ENCODE peak calls at places on chromosomes 5 and 9, in five cellular contexts. D is ovary, E is prostate gland, R is PC-3, V is glutamatergic neuron. L is an unnamed sample.
A peak's percentile ranks its signal among the peaks of the same experiment; 100 is the strongest.

GRCh38 chr5:891837-892389 is 688 bp downstream of the BRD9 start:
- DNase-seq in D (no peak), E (no peak), R (peak; percentile 7), V (no peak), L (peak; percentile 46)

GRCh38 chr5:158876263-158876942 is 223.3 kb downstream of the EBF1 start:
- DNase-seq in D (no peak), E (no peak), R (no peak), V (no peak), L (no peak)

GRCh38 chr5:95975703-95976102 is 14.1 kb upstream of the ELL2 start:
- DNase-seq in D (no peak), E (no peak), R (no peak), V (no peak), L (no peak)

GRCh38 chr9:17476401-17476800 is 102.5 kb upstream of the SH3GL2 start:
- DNase-seq in D (no peak), E (no peak), R (no peak), V (no peak), L (no peak)

GRCh38 chr5:121870489-121870888 is 18.8 kb downstream of the FTMT start:
- DNase-seq in D (no peak), E (no peak), R (peak; percentile 31), V (no peak), L (no peak)

GRCh38 chr9:132078369-132079356 is 1.0 kb downstream of the MED27 start:
- DNase-seq in D (peak; percentile 44), E (peak; percentile 12), R (peak; percentile 39), V (no peak), L (peak; percentile 43)

GRCh38 chr9:124263158-124263557 is 5.4 kb downstream of the NEK6 start:
- DNase-seq in D (no peak), E (no peak), R (no peak), V (no peak), L (no peak)

GRCh38 chr9:99023229-99023628 is 79.5 kb downstream of the COL15A1 start:
- DNase-seq in D (no peak), E (no peak), R (no peak), V (no peak), L (no peak)

GRCh38 chr5:59661939-59662615 is 231.4 kb downstream of the PDE4D start:
- DNase-seq in D (no peak), E (no peak), R (no peak), V (no peak), L (no peak)

GRCh38 chr9:86907346-86907745 is 40.0 kb downstream of the GAS1 start:
- DNase-seq in D (no peak), E (no peak), R (no peak), V (no peak), L (no peak)

GRCh38 chr5:6780802-6781391 is 67.7 kb downstream of the TENT4A start:
- DNase-seq in D (no peak), E (no peak), R (peak; percentile 52), V (no peak), L (no peak)

GRCh38 chr9:98572054-98572627 is 136.6 kb downstream of the GABBR2 start:
- DNase-seq in D (no peak), E (no peak), R (peak; percentile 16), V (no peak), L (no peak)

GRCh38 chr9:136516191-136516654 is 29.6 kb downstream of the NOTCH1 start:
- DNase-seq in D (no peak), E (no peak), R (no peak), V (no peak), L (no peak)

GRCh38 chr9:126702501-126703329 is 89.0 kb downstream of the LMX1B start:
- DNase-seq in D (no peak), E (no peak), R (no peak), V (peak; percentile 70), L (peak; percentile 51)

GRCh38 chr9:82681809-82682208 is 381.1 kb downstream of the RASEF start:
- DNase-seq in D (no peak), E (peak; percentile 40), R (no peak), V (no peak), L (no peak)

GRCh38 chr5:132274050-132274869 is 16.8 kb downstream of the PDLIM4 start:
- DNase-seq in D (no peak), E (no peak), R (no peak), V (no peak), L (no peak)

GRCh38 chr5:55668356-55668755 is 43.8 kb downstream of the SLC38A9 start:
- DNase-seq in D (no peak), E (no peak), R (peak; percentile 79), V (no peak), L (no peak)

GRCh38 chr5:132825824-132826391 is 4.5 kb downstream of the SHROOM1 start:
- DNase-seq in D (no peak), E (no peak), R (no peak), V (no peak), L (peak; percentile 38)

GRCh38 chr9:111715471-111715870 is 54.1 kb downstream of the GNG10 start:
- DNase-seq in D (no peak), E (no peak), R (no peak), V (no peak), L (no peak)

GRCh38 chr9:70413427-70413797 is 1.0 kb downstream of the KLF9 start:
- DNase-seq in D (no peak), E (no peak), R (no peak), V (peak; percentile 52), L (peak; percentile 73)

GRCh38 chr5:13536921-13537320 is 407.6 kb downstream of the DNAH5 start:
- DNase-seq in D (no peak), E (no peak), R (no peak), V (no peak), L (no peak)

GRCh38 chr5:58259685-58260152 is 200.2 kb downstream of the PLK2 start:
- DNase-seq in D (no peak), E (no peak), R (peak; percentile 86), V (no peak), L (peak; percentile 51)

GRCh38 chr9:92393686-92394085 is 10.7 kb downstream of the OGN start:
- DNase-seq in D (no peak), E (no peak), R (no peak), V (no peak), L (no peak)

GRCh38 chr5:92991681-92992472 is 589.1 kb downstream of the NR2F1-AS1 start:
- DNase-seq in D (no peak), E (no peak), R (peak; percentile 20), V (no peak), L (no peak)

GRCh38 chr9:16138961-16139441 is 586.2 kb downstream of the CCDC171 start:
- DNase-seq in D (peak; percentile 35), E (no peak), R (peak; percentile 9), V (no peak), L (no peak)

GRCh38 chr5:112250551-112250950 is 168.5 kb downstream of the EPB41L4A start:
- DNase-seq in D (no peak), E (no peak), R (no peak), V (no peak), L (no peak)

GRCh38 chr5:112247930-112248329 is 171.1 kb downstream of the EPB41L4A start:
- DNase-seq in D (no peak), E (peak; percentile 19), R (no peak), V (no peak), L (no peak)

GRCh38 chr5:112240011-112240410 is 179.1 kb downstream of the EPB41L4A start:
- DNase-seq in D (no peak), E (no peak), R (peak; percentile 21), V (no peak), L (no peak)

GRCh38 chr5:112248643-112249042 is 170.4 kb downstream of the EPB41L4A start:
- DNase-seq in D (no peak), E (no peak), R (no peak), V (no peak), L (no peak)

DNA sequence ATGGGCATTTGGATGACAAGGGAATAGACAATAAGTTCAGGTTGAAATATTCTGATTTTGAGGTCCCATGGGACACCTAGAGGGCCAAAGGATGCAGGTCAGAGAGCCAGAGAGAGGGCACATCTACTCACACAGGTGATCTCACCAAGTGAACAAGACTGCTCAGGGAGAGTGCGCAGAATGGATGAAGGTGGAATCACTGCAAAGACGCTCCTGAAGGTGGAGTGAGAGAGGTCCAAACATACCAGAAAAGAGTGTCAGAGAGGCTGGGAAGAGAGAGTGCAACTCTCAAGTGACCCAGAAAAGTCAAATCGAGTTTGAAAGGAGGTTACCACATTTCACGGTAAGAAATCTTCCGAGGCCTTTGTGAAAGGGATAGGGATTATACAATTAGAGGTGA is 173.5 kb downstream of the EPB41L4A start:
- DNase-seq in D (no peak), E (no peak), R (no peak), V (no peak), L (no peak)
- TF ChIP-seq CTCF in D (no peak), E (no peak), R (no peak), V (no peak), L (no peak)

DNA sequence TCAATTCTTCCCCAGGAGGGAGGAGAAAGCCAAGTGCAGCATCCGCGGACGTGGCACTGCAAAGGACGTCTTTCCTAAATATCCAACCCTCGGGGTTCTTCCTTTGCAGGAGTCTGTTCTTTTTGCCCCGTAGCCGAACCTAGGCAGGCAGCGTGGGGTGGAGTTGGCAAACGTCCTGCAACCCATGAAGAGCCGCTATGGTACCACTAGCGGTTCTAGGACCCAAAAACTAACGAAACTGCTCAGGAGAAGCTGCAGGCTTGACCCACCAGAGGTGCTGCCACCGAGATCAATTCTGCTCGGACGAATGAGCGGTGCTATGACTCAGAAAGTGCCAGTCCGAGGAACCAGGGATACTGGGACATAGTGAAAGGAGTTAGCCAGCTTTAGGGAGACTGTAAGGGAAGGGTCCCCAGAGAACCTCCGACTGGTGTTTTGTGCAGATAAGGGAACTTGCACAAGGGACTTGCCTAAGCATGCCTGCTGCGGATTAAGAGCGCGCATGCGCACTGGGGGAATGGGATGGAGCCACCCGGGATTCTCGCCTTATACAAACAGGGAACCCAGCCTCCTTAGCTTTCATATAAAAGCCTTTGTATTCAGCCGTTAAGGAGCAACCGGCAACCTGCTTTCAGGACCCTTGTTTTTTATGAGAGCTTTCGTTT is 32.7 kb downstream of the ANXA2R start:
- DNase-seq in D (peak; percentile 83), E (peak; percentile 89), R (peak; percentile 89), V (peak; percentile 82), L (peak; percentile 70)
- TF ChIP-seq CTCF in D (no peak), E (peak; percentile 17), R (no peak), V (no peak), L (no peak)

GRCh38 chr5:107570805-107571531 is 99.8 kb downstream of the EFNA5 start:
- DNase-seq in D (no peak), E (no peak), R (no peak), V (no peak), L (no peak)
- TF ChIP-seq CTCF in D (no peak), E (no peak), R (no peak), V (no peak), L (no peak)

GRCh38 chr5:37214550-37214949 is 34.6 kb downstream of the CPLANE1 start:
- DNase-seq in D (no peak), E (no peak), R (no peak), V (no peak), L (no peak)

GRCh38 chr5:37211661-37212060 is 37.5 kb downstream of the CPLANE1 start:
- DNase-seq in D (no peak), E (no peak), R (no peak), V (no peak), L (no peak)

GRCh38 chr5:37208883-37209808 is 40.0 kb downstream of the CPLANE1 start:
- DNase-seq in D (peak; percentile 28), E (no peak), R (no peak), V (no peak), L (no peak)

GRCh38 chr5:37207802-37208201 is 41.4 kb downstream of the CPLANE1 start:
- DNase-seq in D (no peak), E (no peak), R (no peak), V (no peak), L (no peak)

DNA sequence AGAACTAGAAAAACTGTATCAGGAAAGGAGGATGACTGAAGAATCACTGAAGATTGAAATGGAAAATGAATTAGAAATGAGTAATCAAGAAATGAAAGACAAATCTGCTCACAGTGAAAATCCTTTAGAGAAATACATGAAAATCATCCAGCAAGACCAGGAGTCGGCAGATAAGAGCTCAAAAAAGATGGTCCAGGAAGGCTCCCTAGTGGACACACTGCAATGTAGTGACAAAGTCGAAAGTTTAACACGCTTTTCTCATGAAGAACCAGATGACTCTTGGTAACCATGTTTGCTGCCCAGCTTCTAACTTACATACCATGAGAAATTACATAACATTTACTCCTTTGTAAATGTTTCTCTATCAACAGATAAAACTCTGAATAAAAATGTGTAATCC is 37.1 kb downstream of the CPLANE1 start:
- DNase-seq in D (no peak), E (no peak), R (peak; percentile 11), V (no peak), L (no peak)
- TF ChIP-seq CTCF in D (no peak), E (no peak), R (no peak), V (no peak), L (no peak)